ENCODE peak calls at places on chromosomes 13 and 19, in ten cellular contexts. One of them, this sample, is unnamed.

GRCh38 chr19:5360003-5360820 is 19.6 kb upstream of the PTPRS start:
- DNase-seq in cardiac muscle cell: peak; percentile 27
- DNase-seq in CD4-positive, alpha-beta memory T cell: no peak
- DNase-seq in left ventricle myocardium inferior: no peak
- DNase-seq in transverse colon: no peak
- DNase-seq in fibroblast of lung: no peak
- DNase-seq in colonic mucosa: no peak
- DNase-seq in brain microvascular endothelial cell: no peak
- DNase-seq in WERI-Rb-1: no peak
- DNase-seq in DND-41: no peak
- DNase-seq in this sample: no peak

GRCh38 chr19:35868172-35868822 is at the start of gene APLP1:
- DNase-seq in fibroblast of lung: no peak
- DNase-seq in left ventricle myocardium inferior: peak; percentile 74
- DNase-seq in colonic mucosa: peak; percentile 66
- DNase-seq in cardiac muscle cell: peak; percentile 49
- DNase-seq in CD4-positive, alpha-beta memory T cell: peak; percentile 53
- DNase-seq in brain microvascular endothelial cell: peak; percentile 16
- DNase-seq in DND-41: peak; percentile 70
- DNase-seq in WERI-Rb-1: peak; percentile 93
- DNase-seq in transverse colon: peak; percentile 59
- DNase-seq in this sample: no peak

GRCh38 chr19:8323781-8324185 is 2.5 kb downstream of the RPS28 start:
- DNase-seq in transverse colon: no peak
- DNase-seq in colonic mucosa: no peak
- DNase-seq in DND-41: no peak
- DNase-seq in CD4-positive, alpha-beta memory T cell: no peak
- DNase-seq in left ventricle myocardium inferior: no peak
- DNase-seq in cardiac muscle cell: no peak
- DNase-seq in brain microvascular endothelial cell: no peak
- DNase-seq in WERI-Rb-1: no peak
- DNase-seq in fibroblast of lung: no peak
- DNase-seq in this sample: no peak

GRCh38 chr13:114130708-114131580 is 1.5 kb downstream of the RASA3 start:
- DNase-seq in CD4-positive, alpha-beta memory T cell: peak; percentile 80
- DNase-seq in DND-41: peak; percentile 85
- DNase-seq in colonic mucosa: peak; percentile 47
- DNase-seq in WERI-Rb-1: no peak
- DNase-seq in left ventricle myocardium inferior: peak; percentile 55
- DNase-seq in cardiac muscle cell: peak; percentile 78
- DNase-seq in fibroblast of lung: peak; percentile 82
- DNase-seq in brain microvascular endothelial cell: peak; percentile 93
- DNase-seq in transverse colon: peak; percentile 53
- DNase-seq in this sample: peak; percentile 71

GRCh38 chr13:41178040-41178439 is 16.3 kb downstream of the KBTBD7 start:
- DNase-seq in left ventricle myocardium inferior: no peak
- DNase-seq in transverse colon: no peak
- DNase-seq in DND-41: no peak
- DNase-seq in WERI-Rb-1: no peak
- DNase-seq in CD4-positive, alpha-beta memory T cell: no peak
- DNase-seq in cardiac muscle cell: peak; percentile 76
- DNase-seq in brain microvascular endothelial cell: no peak
- DNase-seq in fibroblast of lung: peak; percentile 60
- DNase-seq in colonic mucosa: no peak
- DNase-seq in this sample: no peak

GRCh38 chr19:48424694-48425219 is 21.0 kb upstream of the GRWD1 start:
- DNase-seq in cardiac muscle cell: peak; percentile 72
- DNase-seq in colonic mucosa: no peak
- DNase-seq in brain microvascular endothelial cell: peak; percentile 66
- DNase-seq in left ventricle myocardium inferior: no peak
- DNase-seq in fibroblast of lung: peak; percentile 39
- DNase-seq in DND-41: no peak
- DNase-seq in WERI-Rb-1: no peak
- DNase-seq in transverse colon: no peak
- DNase-seq in CD4-positive, alpha-beta memory T cell: no peak
- DNase-seq in this sample: peak; percentile 63

GRCh38 chr13:91302070-91302469 is 45.4 kb upstream of the MIR17HG start:
- DNase-seq in left ventricle myocardium inferior: no peak
- DNase-seq in CD4-positive, alpha-beta memory T cell: no peak
- DNase-seq in brain microvascular endothelial cell: no peak
- DNase-seq in colonic mucosa: no peak
- DNase-seq in transverse colon: no peak
- DNase-seq in WERI-Rb-1: no peak
- DNase-seq in DND-41: no peak
- DNase-seq in cardiac muscle cell: no peak
- DNase-seq in fibroblast of lung: no peak
- DNase-seq in this sample: no peak

GRCh38 chr19:43738780-43739211 is 16.0 kb downstream of the SMG9 start:
- DNase-seq in WERI-Rb-1: no peak
- DNase-seq in CD4-positive, alpha-beta memory T cell: no peak
- DNase-seq in cardiac muscle cell: no peak
- DNase-seq in brain microvascular endothelial cell: no peak
- DNase-seq in fibroblast of lung: no peak
- DNase-seq in DND-41: no peak
- DNase-seq in transverse colon: peak; percentile 66
- DNase-seq in left ventricle myocardium inferior: no peak
- DNase-seq in colonic mucosa: peak; percentile 80
- DNase-seq in this sample: no peak

GRCh38 chr13:102608944-102609343 is 12.2 kb downstream of the TPP2 start:
- DNase-seq in left ventricle myocardium inferior: no peak
- DNase-seq in DND-41: no peak
- DNase-seq in WERI-Rb-1: no peak
- DNase-seq in colonic mucosa: no peak
- DNase-seq in cardiac muscle cell: no peak
- DNase-seq in CD4-positive, alpha-beta memory T cell: no peak
- DNase-seq in brain microvascular endothelial cell: no peak
- DNase-seq in fibroblast of lung: no peak
- DNase-seq in transverse colon: no peak
- DNase-seq in this sample: no peak

GRCh38 chr13:53013113-53013512 is 15.5 kb upstream of the OLFM4 start:
- DNase-seq in brain microvascular endothelial cell: no peak
- DNase-seq in DND-41: no peak
- DNase-seq in transverse colon: no peak
- DNase-seq in fibroblast of lung: no peak
- DNase-seq in WERI-Rb-1: no peak
- DNase-seq in left ventricle myocardium inferior: no peak
- DNase-seq in colonic mucosa: no peak
- DNase-seq in cardiac muscle cell: no peak
- DNase-seq in CD4-positive, alpha-beta memory T cell: no peak
- DNase-seq in this sample: no peak

GRCh38 chr13:72530471-72530870 is 197.0 kb downstream of the MZT1 start:
- DNase-seq in colonic mucosa: no peak
- DNase-seq in DND-41: no peak
- DNase-seq in CD4-positive, alpha-beta memory T cell: no peak
- DNase-seq in brain microvascular endothelial cell: peak; percentile 83
- DNase-seq in cardiac muscle cell: no peak
- DNase-seq in WERI-Rb-1: no peak
- DNase-seq in fibroblast of lung: no peak
- DNase-seq in transverse colon: no peak
- DNase-seq in left ventricle myocardium inferior: no peak
- DNase-seq in this sample: no peak

GRCh38 chr19:4064073-4064550 is 2.6 kb downstream of the ZBTB7A start:
- DNase-seq in WERI-Rb-1: no peak
- DNase-seq in cardiac muscle cell: peak; percentile 44
- DNase-seq in brain microvascular endothelial cell: peak; percentile 31
- DNase-seq in DND-41: no peak
- DNase-seq in left ventricle myocardium inferior: no peak
- DNase-seq in colonic mucosa: peak; percentile 46
- DNase-seq in fibroblast of lung: no peak
- DNase-seq in CD4-positive, alpha-beta memory T cell: no peak
- DNase-seq in transverse colon: peak; percentile 43
- DNase-seq in this sample: no peak

GRCh38 chr19:4063369-4064072 is 3.2 kb downstream of the ZBTB7A start:
- DNase-seq in cardiac muscle cell: no peak
- DNase-seq in left ventricle myocardium inferior: no peak
- DNase-seq in WERI-Rb-1: no peak
- DNase-seq in brain microvascular endothelial cell: no peak
- DNase-seq in CD4-positive, alpha-beta memory T cell: no peak
- DNase-seq in fibroblast of lung: no peak
- DNase-seq in colonic mucosa: peak; percentile 50
- DNase-seq in DND-41: no peak
- DNase-seq in transverse colon: peak; percentile 61
- DNase-seq in this sample: no peak

GRCh38 chr19:4061178-4061682 is 5.5 kb downstream of the ZBTB7A start:
- DNase-seq in colonic mucosa: peak; percentile 97
- DNase-seq in fibroblast of lung: no peak
- DNase-seq in brain microvascular endothelial cell: no peak
- DNase-seq in WERI-Rb-1: no peak
- DNase-seq in transverse colon: peak; percentile 95
- DNase-seq in DND-41: no peak
- DNase-seq in left ventricle myocardium inferior: peak; percentile 85
- DNase-seq in CD4-positive, alpha-beta memory T cell: no peak
- DNase-seq in cardiac muscle cell: peak; percentile 37
- DNase-seq in this sample: peak; percentile 68

GRCh38 chr19:4061683-4062575 is 4.8 kb downstream of the ZBTB7A start:
- DNase-seq in WERI-Rb-1: peak; percentile 95
- DNase-seq in left ventricle myocardium inferior: no peak
- DNase-seq in cardiac muscle cell: no peak
- DNase-seq in transverse colon: peak; percentile 90
- DNase-seq in colonic mucosa: peak; percentile 94
- DNase-seq in fibroblast of lung: no peak
- DNase-seq in brain microvascular endothelial cell: no peak
- DNase-seq in DND-41: no peak
- DNase-seq in CD4-positive, alpha-beta memory T cell: no peak
- DNase-seq in this sample: no peak

GRCh38 chr19:4062576-4063368 is 3.9 kb downstream of the ZBTB7A start:
- DNase-seq in WERI-Rb-1: peak; percentile 65
- DNase-seq in transverse colon: peak; percentile 44
- DNase-seq in CD4-positive, alpha-beta memory T cell: no peak
- DNase-seq in brain microvascular endothelial cell: no peak
- DNase-seq in cardiac muscle cell: no peak
- DNase-seq in DND-41: no peak
- DNase-seq in fibroblast of lung: no peak
- DNase-seq in left ventricle myocardium inferior: no peak
- DNase-seq in colonic mucosa: peak; percentile 62
- DNase-seq in this sample: no peak
- H3K27ac ChIP-seq in WERI-Rb-1: peak overlapping the region; percentile 98
- H3K27ac ChIP-seq in transverse colon: peak overlapping the region; percentile 97
- H3K27ac ChIP-seq in CD4-positive, alpha-beta memory T cell: peak overlapping the region; percentile 72
- H3K27ac ChIP-seq in brain microvascular endothelial cell: no peak overlapping the region
- H3K27ac ChIP-seq in cardiac muscle cell: no peak overlapping the region
- H3K27ac ChIP-seq in DND-41: no peak overlapping the region
- H3K27ac ChIP-seq in fibroblast of lung: no peak overlapping the region
- H3K27ac ChIP-seq in left ventricle myocardium inferior: peak overlapping the region; percentile 96
- H3K27ac ChIP-seq in colonic mucosa: peak overlapping the region; percentile 99
- H3K27ac ChIP-seq in this sample: peak overlapping the region; percentile 98

DNA sequence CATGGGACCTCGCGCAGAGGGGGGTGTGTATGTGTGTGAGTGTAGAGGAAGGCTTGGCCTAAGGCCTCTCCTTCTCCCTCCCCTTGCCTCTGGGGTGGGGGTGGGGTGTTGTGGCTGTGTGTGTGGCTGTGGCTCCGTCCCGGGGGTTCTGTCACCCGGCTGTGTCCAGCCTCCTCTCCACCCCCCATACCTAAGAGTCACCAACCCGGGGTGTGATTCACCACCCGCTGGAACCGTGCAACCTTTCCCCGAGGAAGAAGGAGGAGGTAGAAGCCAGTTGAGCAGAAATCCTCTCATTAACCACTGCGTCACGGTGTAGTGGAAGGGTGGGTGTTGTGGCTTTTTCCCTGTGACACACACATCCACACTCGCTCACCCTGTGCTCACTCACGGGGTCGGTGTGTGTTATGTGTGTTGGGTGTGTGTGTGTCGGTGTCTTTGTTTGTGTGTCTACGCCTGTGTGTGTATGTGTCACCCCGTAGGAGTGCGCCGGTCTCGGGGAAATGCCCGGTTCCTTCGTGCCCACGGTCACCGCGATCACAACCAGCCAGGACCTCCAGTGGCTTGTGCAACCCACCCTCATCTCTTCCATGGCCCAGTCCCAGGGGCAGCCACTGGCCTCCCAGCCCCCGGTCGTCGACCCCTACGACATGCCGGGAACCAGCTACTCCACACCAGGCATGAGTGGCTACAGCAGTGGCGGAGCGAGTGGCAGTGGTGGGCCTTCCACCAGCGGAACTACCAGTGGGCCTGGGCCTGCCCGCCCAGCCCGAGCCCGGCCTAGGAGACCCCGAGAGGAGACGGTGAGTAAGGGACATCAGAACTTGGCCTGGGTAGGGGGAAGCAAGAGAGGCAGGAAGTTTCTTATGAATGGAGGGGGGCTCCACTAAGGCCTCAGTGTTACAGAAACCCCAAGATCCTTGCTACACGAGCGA is 2.6 kb downstream of the FOSB start:
- DNase-seq in colonic mucosa: peak; percentile 43
- DNase-seq in cardiac muscle cell: peak; percentile 61
- DNase-seq in CD4-positive, alpha-beta memory T cell: no peak
- DNase-seq in brain microvascular endothelial cell: peak; percentile 53
- DNase-seq in transverse colon: peak; percentile 41
- DNase-seq in WERI-Rb-1: no peak
- DNase-seq in left ventricle myocardium inferior: no peak
- DNase-seq in DND-41: peak; percentile 12
- DNase-seq in fibroblast of lung: no peak
- DNase-seq in this sample: peak; percentile 48
- H3K27ac ChIP-seq in colonic mucosa: no peak overlapping the region
- H3K27ac ChIP-seq in cardiac muscle cell: peak overlapping the region; percentile 88
- H3K27ac ChIP-seq in CD4-positive, alpha-beta memory T cell: peak overlapping the region; percentile 98
- H3K27ac ChIP-seq in brain microvascular endothelial cell: peak overlapping the region; percentile 99
- H3K27ac ChIP-seq in transverse colon: peak overlapping the region; percentile 95
- H3K27ac ChIP-seq in WERI-Rb-1: no peak overlapping the region
- H3K27ac ChIP-seq in left ventricle myocardium inferior: peak overlapping the region; percentile 95
- H3K27ac ChIP-seq in DND-41: no peak overlapping the region
- H3K27ac ChIP-seq in fibroblast of lung: peak overlapping the region; percentile 95
- H3K27ac ChIP-seq in this sample: peak overlapping the region; percentile 96

DNA sequence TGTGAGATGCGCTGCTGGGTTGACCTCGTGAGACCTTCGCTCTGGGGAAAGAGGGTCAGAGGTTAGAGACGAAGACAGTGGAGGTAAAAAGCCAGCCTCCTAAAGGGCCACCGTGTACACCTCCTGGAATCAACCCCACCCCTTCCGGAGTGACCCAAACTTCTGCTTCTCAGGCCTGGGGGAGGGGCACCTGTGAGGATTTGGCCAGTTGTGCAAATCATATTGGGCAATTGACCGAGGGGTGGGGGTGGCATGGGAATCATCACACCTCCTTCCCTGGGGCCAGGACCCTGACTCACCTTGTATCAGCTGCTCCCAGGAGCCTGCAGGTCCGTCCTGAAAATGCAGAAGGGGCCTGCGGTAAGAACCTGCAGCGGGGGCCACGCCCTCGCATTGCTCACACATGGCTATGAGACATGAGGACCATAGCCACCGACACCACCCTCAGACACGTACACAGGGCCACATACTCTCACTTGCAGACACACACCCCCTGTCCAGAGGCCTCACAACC is 2.8 kb downstream of the TNFSF14 start:
- DNase-seq in colonic mucosa: no peak
- DNase-seq in brain microvascular endothelial cell: no peak
- DNase-seq in transverse colon: no peak
- DNase-seq in CD4-positive, alpha-beta memory T cell: no peak
- DNase-seq in fibroblast of lung: no peak
- DNase-seq in left ventricle myocardium inferior: no peak
- DNase-seq in WERI-Rb-1: no peak
- DNase-seq in cardiac muscle cell: no peak
- DNase-seq in DND-41: no peak
- DNase-seq in this sample: peak; percentile 77
- H3K27ac ChIP-seq in colonic mucosa: no peak overlapping the region
- H3K27ac ChIP-seq in brain microvascular endothelial cell: no peak overlapping the region
- H3K27ac ChIP-seq in transverse colon: no peak overlapping the region
- H3K27ac ChIP-seq in CD4-positive, alpha-beta memory T cell: peak overlapping the region; percentile 2
- H3K27ac ChIP-seq in fibroblast of lung: no peak overlapping the region
- H3K27ac ChIP-seq in left ventricle myocardium inferior: no peak overlapping the region
- H3K27ac ChIP-seq in WERI-Rb-1: no peak overlapping the region
- H3K27ac ChIP-seq in cardiac muscle cell: no peak overlapping the region
- H3K27ac ChIP-seq in DND-41: no peak overlapping the region
- H3K27ac ChIP-seq in this sample: no peak overlapping the region

GRCh38 chr13:21033224-21033855 is 28.0 kb downstream of the LATS2 start:
- DNase-seq in transverse colon: peak; percentile 35
- DNase-seq in WERI-Rb-1: no peak
- DNase-seq in colonic mucosa: no peak
- DNase-seq in DND-41: no peak
- DNase-seq in CD4-positive, alpha-beta memory T cell: no peak
- DNase-seq in brain microvascular endothelial cell: no peak
- DNase-seq in cardiac muscle cell: peak; percentile 50
- DNase-seq in left ventricle myocardium inferior: no peak
- DNase-seq in fibroblast of lung: peak; percentile 66
- DNase-seq in this sample: no peak
- H3K27ac ChIP-seq in transverse colon: peak overlapping the region; percentile 83
- H3K27ac ChIP-seq in WERI-Rb-1: no peak overlapping the region
- H3K27ac ChIP-seq in colonic mucosa: no peak overlapping the region
- H3K27ac ChIP-seq in DND-41: no peak overlapping the region
- H3K27ac ChIP-seq in CD4-positive, alpha-beta memory T cell: no peak overlapping the region
- H3K27ac ChIP-seq in brain microvascular endothelial cell: peak overlapping the region; percentile 14
- H3K27ac ChIP-seq in cardiac muscle cell: no peak overlapping the region
- H3K27ac ChIP-seq in left ventricle myocardium inferior: peak overlapping the region; percentile 89
- H3K27ac ChIP-seq in fibroblast of lung: peak overlapping the region; percentile 57
- H3K27ac ChIP-seq in this sample: no peak overlapping the region

This sample was measured in RWPE1.